ENCODE peak calls at places on chromosomes 13 and 19, in five cellular contexts. One of them, this sample, is unnamed.

GRCh38 chr19:44142014-44142523 is 715 bp downstream of the ZNF234 start:
- DNase-seq in brain microvascular endothelial cell: peak
- DNase-seq in ACHN: no peak
- DNase-seq in activated T-helper 1 cell treated with anti-CD3 and anti-CD28 coated beads, Interleukin-2, amount 50 U/mL, for 16 hours: no peak
- DNase-seq in COLO829: peak
- DNase-seq in this sample: peak

GRCh38 chr13:20407759-20408158 is 117.9 kb downstream of the CRYL1 start:
- DNase-seq in brain microvascular endothelial cell: no peak
- DNase-seq in COLO829: no peak
- DNase-seq in ACHN: no peak
- DNase-seq in activated T-helper 1 cell treated with anti-CD3 and anti-CD28 coated beads, Interleukin-2, amount 50 U/mL, for 16 hours: no peak
- DNase-seq in this sample: no peak

GRCh38 chr13:42232671-42233070 is 39.3 kb upstream of the AKAP11 start:
- DNase-seq in ACHN: no peak
- DNase-seq in brain microvascular endothelial cell: no peak
- DNase-seq in activated T-helper 1 cell treated with anti-CD3 and anti-CD28 coated beads, Interleukin-2, amount 50 U/mL, for 16 hours: no peak
- DNase-seq in COLO829: no peak
- DNase-seq in this sample: no peak

GRCh38 chr19:45395524-45396388 is 9.1 kb downstream of the PPP1R13L start:
- DNase-seq in COLO829: no peak
- DNase-seq in ACHN: no peak
- DNase-seq in brain microvascular endothelial cell: no peak
- DNase-seq in activated T-helper 1 cell treated with anti-CD3 and anti-CD28 coated beads, Interleukin-2, amount 50 U/mL, for 16 hours: no peak
- DNase-seq in this sample: no peak

GRCh38 chr13:66427330-66427990 is 802.7 kb downstream of the PCDH9 start:
- DNase-seq in brain microvascular endothelial cell: no peak
- DNase-seq in ACHN: no peak
- DNase-seq in COLO829: no peak
- DNase-seq in activated T-helper 1 cell treated with anti-CD3 and anti-CD28 coated beads, Interleukin-2, amount 50 U/mL, for 16 hours: no peak
- DNase-seq in this sample: no peak

GRCh38 chr13:98577823-98578285 is 947 bp upstream of the STK24 start:
- DNase-seq in COLO829: no peak
- DNase-seq in activated T-helper 1 cell treated with anti-CD3 and anti-CD28 coated beads, Interleukin-2, amount 50 U/mL, for 16 hours: no peak
- DNase-seq in ACHN: no peak
- DNase-seq in brain microvascular endothelial cell: no peak
- DNase-seq in this sample: no peak

GRCh38 chr19:39765091-39766076 is 13.3 kb upstream of the LEUTX start:
- DNase-seq in COLO829: peak
- DNase-seq in activated T-helper 1 cell treated with anti-CD3 and anti-CD28 coated beads, Interleukin-2, amount 50 U/mL, for 16 hours: no peak
- DNase-seq in brain microvascular endothelial cell: peak
- DNase-seq in ACHN: peak
- DNase-seq in this sample: peak

GRCh38 chr19:48656840-48657474 is 11.0 kb upstream of the CA11 start:
- DNase-seq in COLO829: no peak
- DNase-seq in ACHN: peak
- DNase-seq in activated T-helper 1 cell treated with anti-CD3 and anti-CD28 coated beads, Interleukin-2, amount 50 U/mL, for 16 hours: no peak
- DNase-seq in brain microvascular endothelial cell: peak
- DNase-seq in this sample: peak

GRCh38 chr13:86051134-86052103 is 252.2 kb upstream of the SLITRK6 start:
- DNase-seq in brain microvascular endothelial cell: no peak
- DNase-seq in COLO829: no peak
- DNase-seq in ACHN: peak
- DNase-seq in activated T-helper 1 cell treated with anti-CD3 and anti-CD28 coated beads, Interleukin-2, amount 50 U/mL, for 16 hours: no peak
- DNase-seq in this sample: peak

GRCh38 chr19:33561261-33561660 is 39.7 kb upstream of the PEPD start:
- DNase-seq in ACHN: no peak
- DNase-seq in activated T-helper 1 cell treated with anti-CD3 and anti-CD28 coated beads, Interleukin-2, amount 50 U/mL, for 16 hours: no peak
- DNase-seq in COLO829: no peak
- DNase-seq in brain microvascular endothelial cell: no peak
- DNase-seq in this sample: no peak

GRCh38 chr13:102020611-102021216 is 381.1 kb downstream of the FGF14 start:
- DNase-seq in brain microvascular endothelial cell: peak
- DNase-seq in ACHN: no peak
- DNase-seq in activated T-helper 1 cell treated with anti-CD3 and anti-CD28 coated beads, Interleukin-2, amount 50 U/mL, for 16 hours: no peak
- DNase-seq in COLO829: no peak
- DNase-seq in this sample: peak

GRCh38 chr13:51453308-51453958 is 597 bp upstream of the INTS6 start:
- DNase-seq in brain microvascular endothelial cell: peak
- DNase-seq in activated T-helper 1 cell treated with anti-CD3 and anti-CD28 coated beads, Interleukin-2, amount 50 U/mL, for 16 hours: peak
- DNase-seq in ACHN: peak
- DNase-seq in COLO829: peak
- DNase-seq in this sample: peak

GRCh38 chr13:36713842-36714241 is 40.0 kb downstream of the SERTM1 start:
- DNase-seq in activated T-helper 1 cell treated with anti-CD3 and anti-CD28 coated beads, Interleukin-2, amount 50 U/mL, for 16 hours: no peak
- DNase-seq in brain microvascular endothelial cell: no peak
- DNase-seq in ACHN: no peak
- DNase-seq in COLO829: no peak
- DNase-seq in this sample: no peak

GRCh38 chr13:111565400-111565799 is 245.0 kb downstream of the TEX29 start:
- DNase-seq in activated T-helper 1 cell treated with anti-CD3 and anti-CD28 coated beads, Interleukin-2, amount 50 U/mL, for 16 hours: no peak
- DNase-seq in brain microvascular endothelial cell: no peak
- DNase-seq in ACHN: no peak
- DNase-seq in COLO829: no peak
- DNase-seq in this sample: no peak

GRCh38 chr13:113791761-113792160 is 32.7 kb downstream of the TMEM255B start:
- DNase-seq in ACHN: no peak
- DNase-seq in COLO829: no peak
- DNase-seq in activated T-helper 1 cell treated with anti-CD3 and anti-CD28 coated beads, Interleukin-2, amount 50 U/mL, for 16 hours: no peak
- DNase-seq in brain microvascular endothelial cell: no peak
- DNase-seq in this sample: no peak

GRCh38 chr13:48731957-48732569 is 78.3 kb downstream of the CYSLTR2 start:
- DNase-seq in ACHN: no peak
- DNase-seq in COLO829: no peak
- DNase-seq in brain microvascular endothelial cell: no peak
- DNase-seq in activated T-helper 1 cell treated with anti-CD3 and anti-CD28 coated beads, Interleukin-2, amount 50 U/mL, for 16 hours: peak
- DNase-seq in this sample: no peak

GRCh38 chr13:46012404-46012803 is 40.1 kb downstream of the ZC3H13 start:
- DNase-seq in brain microvascular endothelial cell: no peak
- DNase-seq in ACHN: no peak
- DNase-seq in activated T-helper 1 cell treated with anti-CD3 and anti-CD28 coated beads, Interleukin-2, amount 50 U/mL, for 16 hours: no peak
- DNase-seq in COLO829: no peak
- DNase-seq in this sample: peak

GRCh38 chr19:4897146-4897545 is 5.5 kb downstream of the ARRDC5 start:
- DNase-seq in activated T-helper 1 cell treated with anti-CD3 and anti-CD28 coated beads, Interleukin-2, amount 50 U/mL, for 16 hours: no peak
- DNase-seq in brain microvascular endothelial cell: no peak
- DNase-seq in COLO829: no peak
- DNase-seq in ACHN: no peak
- DNase-seq in this sample: no peak

GRCh38 chr19:31340059-31341025 is 8.9 kb downstream of the TSHZ3 start:
- DNase-seq in ACHN: no peak
- DNase-seq in brain microvascular endothelial cell: no peak
- DNase-seq in activated T-helper 1 cell treated with anti-CD3 and anti-CD28 coated beads, Interleukin-2, amount 50 U/mL, for 16 hours: no peak
- DNase-seq in COLO829: no peak
- DNase-seq in this sample: no peak

GRCh38 chr19:45901432-45901903 is 945 bp downstream of the MYPOP start:
- DNase-seq in activated T-helper 1 cell treated with anti-CD3 and anti-CD28 coated beads, Interleukin-2, amount 50 U/mL, for 16 hours: no peak
- DNase-seq in ACHN: no peak
- DNase-seq in brain microvascular endothelial cell: no peak
- DNase-seq in COLO829: no peak
- DNase-seq in this sample: no peak

GRCh38 chr13:113616281-113616906 is 31.8 kb downstream of the TFDP1 start:
- DNase-seq in activated T-helper 1 cell treated with anti-CD3 and anti-CD28 coated beads, Interleukin-2, amount 50 U/mL, for 16 hours: no peak
- DNase-seq in COLO829: no peak
- DNase-seq in brain microvascular endothelial cell: peak
- DNase-seq in ACHN: no peak
- DNase-seq in this sample: no peak

GRCh38 chr13:96771501-96772367 is 222.5 kb downstream of the OXGR1 start:
- DNase-seq in ACHN: no peak
- DNase-seq in activated T-helper 1 cell treated with anti-CD3 and anti-CD28 coated beads, Interleukin-2, amount 50 U/mL, for 16 hours: no peak
- DNase-seq in brain microvascular endothelial cell: no peak
- DNase-seq in COLO829: no peak
- DNase-seq in this sample: no peak

GRCh38 chr19:30448386-30449130 is 76.4 kb downstream of the ZNF536 start:
- DNase-seq in COLO829: no peak
- DNase-seq in brain microvascular endothelial cell: no peak
- DNase-seq in ACHN: no peak
- DNase-seq in activated T-helper 1 cell treated with anti-CD3 and anti-CD28 coated beads, Interleukin-2, amount 50 U/mL, for 16 hours: no peak
- DNase-seq in this sample: no peak

GRCh38 chr19:17506745-17507144 is 4.7 kb upstream of the PGLS start:
- DNase-seq in ACHN: no peak
- DNase-seq in COLO829: no peak
- DNase-seq in activated T-helper 1 cell treated with anti-CD3 and anti-CD28 coated beads, Interleukin-2, amount 50 U/mL, for 16 hours: no peak
- DNase-seq in brain microvascular endothelial cell: no peak
- DNase-seq in this sample: no peak

GRCh38 chr13:22726721-22727120 is 454.1 kb upstream of the SGCG start:
- DNase-seq in activated T-helper 1 cell treated with anti-CD3 and anti-CD28 coated beads, Interleukin-2, amount 50 U/mL, for 16 hours: no peak
- DNase-seq in COLO829: no peak
- DNase-seq in ACHN: no peak
- DNase-seq in brain microvascular endothelial cell: no peak
- DNase-seq in this sample: no peak

GRCh38 chr13:85373322-85373721 is 425.9 kb downstream of the SLITRK6 start:
- DNase-seq in COLO829: no peak
- DNase-seq in brain microvascular endothelial cell: no peak
- DNase-seq in ACHN: no peak
- DNase-seq in activated T-helper 1 cell treated with anti-CD3 and anti-CD28 coated beads, Interleukin-2, amount 50 U/mL, for 16 hours: no peak
- DNase-seq in this sample: no peak

GRCh38 chr13:48831248-48831647 is 144.5 kb upstream of the FNDC3A start:
- DNase-seq in activated T-helper 1 cell treated with anti-CD3 and anti-CD28 coated beads, Interleukin-2, amount 50 U/mL, for 16 hours: no peak
- DNase-seq in COLO829: no peak
- DNase-seq in brain microvascular endothelial cell: no peak
- DNase-seq in ACHN: no peak
- DNase-seq in this sample: no peak

GRCh38 chr13:105979586-105979985 is 555.9 kb downstream of the EFNB2 start:
- DNase-seq in activated T-helper 1 cell treated with anti-CD3 and anti-CD28 coated beads, Interleukin-2, amount 50 U/mL, for 16 hours: no peak
- DNase-seq in ACHN: no peak
- DNase-seq in COLO829: no peak
- DNase-seq in brain microvascular endothelial cell: peak
- DNase-seq in this sample: no peak

GRCh38 chr13:45851171-45851889 is at the start of gene SIAH3:
- DNase-seq in activated T-helper 1 cell treated with anti-CD3 and anti-CD28 coated beads, Interleukin-2, amount 50 U/mL, for 16 hours: no peak
- DNase-seq in ACHN: no peak
- DNase-seq in brain microvascular endothelial cell: peak
- DNase-seq in COLO829: no peak
- DNase-seq in this sample: no peak

GRCh38 chr13:23679214-23679613 is 109.0 kb downstream of the TNFRSF19 start:
- DNase-seq in COLO829: no peak
- DNase-seq in ACHN: peak
- DNase-seq in brain microvascular endothelial cell: peak
- DNase-seq in activated T-helper 1 cell treated with anti-CD3 and anti-CD28 coated beads, Interleukin-2, amount 50 U/mL, for 16 hours: no peak
- DNase-seq in this sample: peak

GRCh38 chr19:45172173-45172572 is 5.9 kb downstream of the TRAPPC6A start:
- DNase-seq in activated T-helper 1 cell treated with anti-CD3 and anti-CD28 coated beads, Interleukin-2, amount 50 U/mL, for 16 hours: no peak
- DNase-seq in brain microvascular endothelial cell: no peak
- DNase-seq in ACHN: no peak
- DNase-seq in COLO829: no peak
- DNase-seq in this sample: no peak

GRCh38 chr13:23467048-23467931 is 33.8 kb upstream of the SACS start:
- DNase-seq in ACHN: no peak
- DNase-seq in COLO829: no peak
- DNase-seq in activated T-helper 1 cell treated with anti-CD3 and anti-CD28 coated beads, Interleukin-2, amount 50 U/mL, for 16 hours: no peak
- DNase-seq in brain microvascular endothelial cell: no peak
- DNase-seq in this sample: no peak

GRCh38 chr19:3548594-3548993 is 8.8 kb downstream of the MFSD12 start:
- DNase-seq in brain microvascular endothelial cell: no peak
- DNase-seq in ACHN: no peak
- DNase-seq in COLO829: no peak
- DNase-seq in activated T-helper 1 cell treated with anti-CD3 and anti-CD28 coated beads, Interleukin-2, amount 50 U/mL, for 16 hours: no peak
- DNase-seq in this sample: no peak

GRCh38 chr13:74148437-74148836 is 14.2 kb upstream of the KLF12 start:
- DNase-seq in ACHN: no peak
- DNase-seq in brain microvascular endothelial cell: no peak
- DNase-seq in activated T-helper 1 cell treated with anti-CD3 and anti-CD28 coated beads, Interleukin-2, amount 50 U/mL, for 16 hours: no peak
- DNase-seq in COLO829: no peak
- DNase-seq in this sample: no peak

GRCh38 chr19:13460045-13460444 is 46.2 kb downstream of the CACNA1A start:
- DNase-seq in activated T-helper 1 cell treated with anti-CD3 and anti-CD28 coated beads, Interleukin-2, amount 50 U/mL, for 16 hours: no peak
- DNase-seq in ACHN: no peak
- DNase-seq in brain microvascular endothelial cell: no peak
- DNase-seq in COLO829: no peak
- DNase-seq in this sample: no peak

GRCh38 chr19:1905863-1906375 is 720 bp downstream of the ADAT3 start:
- DNase-seq in brain microvascular endothelial cell: no peak
- DNase-seq in activated T-helper 1 cell treated with anti-CD3 and anti-CD28 coated beads, Interleukin-2, amount 50 U/mL, for 16 hours: no peak
- DNase-seq in COLO829: no peak
- DNase-seq in ACHN: no peak
- DNase-seq in this sample: no peak